ENCODE peak calls at places on chromosomes 11 and 22, in ten cellular contexts. Z is dorsolateral prefrontal cortex; V is NCI-H1048; G is stimulated activated CD4-positive, alpha-beta T cell treated with anti-CD3 and anti-CD28 coated beads, TNF-alpha, amount 100 ng/mL, for 4 hours; U is mesenteric fat pad; H is NCI-H1105; R is occipital lobe; B is kidney; J is cardiac muscle cell; Y is cardiac fibroblast. T is an unnamed sample.

GRCh38 chr22:39622881-39623367 is 52.4 kb downstream of the CACNA1I start:
- DNase-seq in G (peak), B (peak), U (no peak), R (no peak), V (no peak), Z (no peak), Y (peak), H (no peak), J (peak), T (peak)

GRCh38 chr11:46617451-46618314 is at the start of gene ATG13:
- DNase-seq in J (peak), H (peak), R (peak), Y (peak), B (peak), V (no peak), U (peak), G (peak), Z (peak), T (peak)

GRCh38 chr11:6968816-6969215 is 42.6 kb downstream of the ZNF215 start:
- DNase-seq in U (no peak), Z (no peak), R (no peak), G (no peak), J (peak), Y (peak), B (no peak), H (no peak), V (no peak), T (no peak)

GRCh38 chr11:132058211-132058772 is 687.9 kb downstream of the NTM start:
- DNase-seq in G (no peak), Y (peak), B (no peak), H (no peak), J (peak), U (no peak), V (no peak), Z (no peak), R (peak), T (no peak)

GRCh38 chr11:28049338-28050216 is 58.4 kb downstream of the KIF18A start:
- DNase-seq in Z (no peak), G (no peak), H (no peak), V (no peak), B (no peak), Y (peak), R (no peak), J (peak), U (no peak), T (no peak)

GRCh38 chr11:2445107-2445947 is 519 bp downstream of the KCNQ1 start:
- DNase-seq in J (no peak), B (peak), V (no peak), R (no peak), Z (no peak), Y (no peak), G (no peak), U (no peak), H (peak), T (no peak)

GRCh38 chr11:2927851-2928604 is 1.2 kb downstream of the PHLDA2 start:
- DNase-seq in Z (no peak), B (peak), Y (peak), U (no peak), H (no peak), J (peak), V (no peak), R (no peak), G (no peak), T (no peak)

GRCh38 chr11:1557904-1558831 is 13.9 kb downstream of the DUSP8 start:
- DNase-seq in R (no peak), Y (peak), H (no peak), B (peak), G (no peak), U (no peak), Z (no peak), J (peak), V (no peak), T (no peak)

GRCh38 chr11:2250041-2250440 is 20.3 kb downstream of the ASCL2 start:
- DNase-seq in G (no peak), U (no peak), B (peak), H (no peak), J (no peak), V (no peak), R (no peak), Y (no peak), Z (no peak), T (no peak)

GRCh38 chr11:15622231-15622890 is 507.6 kb downstream of the INSC start:
- DNase-seq in U (no peak), Z (no peak), B (no peak), Y (no peak), H (no peak), J (no peak), G (no peak), V (no peak), R (no peak), T (no peak)

GRCh38 chr22:24200616-24201212 is 19.4 kb downstream of the SUSD2 start:
- DNase-seq in H (no peak), Y (peak), Z (no peak), V (no peak), R (no peak), B (no peak), G (no peak), U (no peak), J (peak), T (no peak)

GRCh38 chr11:115488945-115489344 is 15.3 kb downstream of the CADM1 start:
- DNase-seq in Z (no peak), G (no peak), Y (no peak), U (no peak), V (no peak), H (no peak), J (no peak), R (no peak), B (no peak), T (no peak)

GRCh38 chr11:123351375-123351774 is 78.7 kb upstream of the GRAMD1B start:
- DNase-seq in Y (peak), R (peak), U (no peak), G (no peak), J (peak), Z (peak), B (peak), V (no peak), H (no peak), T (no peak)

T was measured in central memory CD4-positive, alpha-beta T cell.